ENCODE peak calls at places on chromosomes 5 and 9, in six cellular contexts. Q is ovary, W is left lung, U is tibial artery, L is cardiac fibroblast, X is right atrium auricular region. D is an unnamed sample.

GRCh38 chr5:138716456-138716924 is 36.7 kb upstream of the CTNNA1 start:
- DNase-seq in Q (no peak), W (no peak), U (no peak), L (peak), X (no peak), D (no peak)

GRCh38 chr9:20984471-20984870 is 47.0 kb downstream of the HACD4 start:
- DNase-seq in Q (no peak), W (no peak), U (no peak), L (no peak), X (no peak), D (no peak)

GRCh38 chr5:18745988-18746615 is 1111.8 kb downstream of the TAF11L14 start:
- DNase-seq in Q (no peak), W (no peak), U (no peak), L (peak), X (no peak), D (no peak)

GRCh38 chr5:81021951-81022687 is 62.0 kb downstream of the RASGRF2 start:
- DNase-seq in Q (no peak), W (no peak), U (no peak), L (no peak), X (no peak), D (no peak)

GRCh38 chr5:150105898-150106615 is 19.7 kb upstream of the CSF1R start:
- DNase-seq in Q (no peak), W (no peak), U (no peak), L (no peak), X (peak), D (no peak)

GRCh38 chr5:11719888-11720481 is 184.3 kb downstream of the CTNND2 start:
- DNase-seq in Q (no peak), W (no peak), U (peak), L (peak), X (no peak), D (no peak)

GRCh38 chr5:80156156-80156555 is 99.7 kb downstream of the SERINC5 start:
- DNase-seq in Q (no peak), W (no peak), U (no peak), L (peak), X (peak), D (no peak)

GRCh38 chr5:169164481-169164925 is 136.4 kb downstream of the SLIT3 start:
- DNase-seq in Q (no peak), W (no peak), U (no peak), L (peak), X (no peak), D (no peak)

GRCh38 chr5:131384616-131385214 is 120.9 kb downstream of the CDC42SE2 start:
- DNase-seq in Q (no peak), W (no peak), U (no peak), L (peak), X (no peak), D (no peak)

GRCh38 chr5:144504929-144505578 is 334.4 kb downstream of the KCTD16 start:
- DNase-seq in Q (no peak), W (no peak), U (no peak), L (no peak), X (no peak), D (no peak)

GRCh38 chr5:15791859-15792258 is 291.9 kb downstream of the FBXL7 start:
- DNase-seq in Q (no peak), W (no peak), U (no peak), L (peak), X (no peak), D (no peak)

GRCh38 chr9:104319198-104319597 is 184.9 kb upstream of the OR13F1 start:
- DNase-seq in Q (no peak), W (no peak), U (no peak), L (no peak), X (no peak), D (no peak)

DNA sequence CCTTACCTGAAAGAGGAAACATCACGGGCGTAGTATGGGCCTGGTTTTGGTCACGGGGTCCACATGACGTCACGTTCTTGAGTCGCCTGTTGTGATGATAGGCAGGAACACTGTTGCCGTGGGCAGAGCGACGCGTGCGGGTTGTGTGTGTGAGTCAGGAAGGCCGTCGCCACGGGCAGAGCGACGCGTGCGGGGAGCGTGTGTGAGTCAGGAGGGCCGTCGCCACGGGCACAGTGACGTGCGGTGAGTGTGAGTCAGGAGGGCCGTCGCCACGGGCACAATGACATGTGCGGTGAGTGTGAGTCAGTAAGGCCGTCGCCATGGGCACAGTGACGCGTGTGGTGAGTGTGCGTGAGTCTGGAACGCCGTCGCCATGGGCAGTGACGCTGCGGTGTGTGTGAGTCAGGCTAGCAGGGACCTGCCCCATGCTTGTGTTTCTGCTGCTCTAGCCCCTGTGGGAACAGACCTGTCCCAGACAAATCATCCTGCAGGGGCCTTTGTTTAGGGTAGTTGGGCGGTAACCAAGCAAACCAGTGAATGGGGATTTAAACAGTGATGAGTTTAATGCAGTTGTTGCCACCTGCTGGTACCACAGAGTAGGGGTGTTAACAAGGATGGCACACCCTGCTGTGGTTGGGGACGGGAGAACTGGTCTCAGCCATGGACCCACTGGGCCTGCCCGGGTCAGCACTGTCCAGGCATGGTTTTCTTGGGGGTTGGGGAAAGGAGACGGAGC is 19.8 kb downstream of the TRIP13 start:
- DNase-seq in Q (no peak), W (no peak), U (peak), L (peak), X (no peak), D (no peak)
- TF ChIP-seq CTCF in Q (no peak), W (no peak), U (no peak), L (peak), X (no peak), D (peak)

DNA sequence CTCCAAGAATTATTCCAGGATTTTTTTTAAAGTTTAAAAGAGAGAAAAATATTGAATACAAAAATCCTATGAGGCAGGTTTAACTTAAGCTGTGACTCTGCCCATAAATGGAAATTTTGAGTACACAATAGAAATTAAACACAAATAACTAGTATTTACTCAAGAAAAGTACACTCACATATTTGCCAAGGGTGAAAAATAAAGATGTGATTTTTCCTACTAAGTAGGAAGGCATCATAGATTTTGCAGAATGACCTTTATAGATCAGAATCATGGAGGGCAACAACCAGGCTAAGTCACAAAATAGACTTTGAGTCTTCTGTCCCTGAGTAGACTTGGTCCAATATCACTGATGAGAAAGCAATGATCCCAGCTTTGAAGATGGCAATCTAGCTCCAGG is 102.7 kb upstream of the SLC12A2 start:
- DNase-seq in Q (no peak), W (no peak), U (no peak), L (no peak), X (no peak), D (no peak)
- TF ChIP-seq CTCF in Q (no peak), W (no peak), U (no peak), L (no peak), X (no peak), D (no peak)

GRCh38 chr5:151107738-151108520 is 27.1 kb upstream of the TNIP1 start:
- DNase-seq in Q (no peak), W (no peak), U (peak), L (peak), X (peak), D (no peak)
- TF ChIP-seq CTCF in Q (no peak), W (no peak), U (peak), L (no peak), X (no peak), D (no peak)

GRCh38 chr5:176986280-176986679 is 20.3 kb downstream of the UIMC1 start:
- DNase-seq in Q (no peak), W (no peak), U (no peak), L (no peak), X (no peak), D (no peak)
- TF ChIP-seq CTCF in Q (no peak), W (no peak), U (no peak), L (no peak), X (no peak), D (no peak)

GRCh38 chr5:171272996-171273970 is 35.8 kb upstream of the TLX3 start:
- DNase-seq in Q (no peak), W (no peak), U (no peak), L (peak), X (no peak), D (no peak)
- TF ChIP-seq CTCF in Q (no peak), W (no peak), U (no peak), L (peak), X (no peak), D (peak)

DNA sequence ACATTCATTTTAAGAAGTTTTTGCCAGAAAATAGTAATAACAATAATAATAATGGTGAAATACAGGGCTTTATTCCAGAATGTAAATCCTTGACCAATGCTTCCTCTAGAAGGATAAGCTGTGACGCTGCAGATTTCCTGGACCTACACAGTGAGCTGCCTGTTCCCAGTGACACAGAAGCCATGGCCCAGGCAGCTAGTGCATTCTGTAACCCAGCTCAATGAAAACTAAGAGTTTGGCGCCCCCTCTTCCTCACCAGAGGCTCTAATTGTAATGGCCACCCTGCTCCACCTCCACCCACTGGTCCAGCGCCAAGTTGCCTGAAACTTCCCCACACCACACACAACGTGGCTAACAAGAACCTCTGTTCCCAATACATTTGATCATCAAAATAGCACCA is 248.2 kb downstream of the CETN3 start:
- DNase-seq in Q (peak), W (peak), U (peak), L (peak), X (peak), D (no peak)
- TF ChIP-seq CTCF in Q (no peak), W (no peak), U (no peak), L (peak), X (no peak), D (peak)

GRCh38 chr5:127833999-127834953 is 131.1 kb downstream of the CCDC192 start:
- DNase-seq in Q (no peak), W (no peak), U (no peak), L (peak), X (no peak), D (no peak)
- TF ChIP-seq CTCF in Q (no peak), W (no peak), U (no peak), L (no peak), X (no peak), D (no peak)

DNA sequence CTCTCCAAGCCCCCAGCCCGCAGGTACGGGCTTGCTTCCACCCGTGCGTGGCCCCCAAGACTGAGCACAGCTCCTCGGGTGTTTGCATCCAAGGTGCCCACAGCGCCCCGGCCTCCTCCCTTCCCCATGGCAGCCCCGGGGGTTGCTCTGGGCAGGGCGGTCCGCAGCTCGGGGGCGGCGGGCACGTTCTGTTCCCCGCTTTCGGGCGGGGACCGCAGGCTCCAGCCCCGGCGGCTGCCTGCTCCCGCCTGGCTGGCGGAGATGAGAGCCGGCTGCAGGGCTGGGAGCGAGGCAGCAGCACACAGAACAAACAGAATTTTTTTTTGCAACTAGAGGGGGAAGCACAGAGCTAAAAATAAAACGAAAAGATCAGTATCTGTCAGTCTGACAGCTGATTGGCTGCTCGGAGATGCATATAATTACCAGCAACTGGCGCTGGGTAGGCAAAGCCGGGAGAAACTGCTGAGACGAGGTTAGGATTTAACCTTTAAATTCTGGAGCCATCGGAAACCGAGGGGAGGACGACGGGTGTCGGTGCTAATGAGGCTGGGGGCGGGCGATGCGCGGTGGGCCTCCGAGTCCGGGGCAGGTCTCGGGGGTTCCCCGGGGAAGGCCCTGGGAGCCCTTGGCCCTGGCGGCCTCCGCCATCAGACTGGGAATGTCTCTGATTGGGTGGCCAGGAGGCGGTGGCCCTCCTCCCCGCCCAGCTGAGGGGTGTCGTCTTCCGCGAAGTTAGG is 142.7 kb upstream of the IER5L start:
- DNase-seq in Q (peak), W (peak), U (peak), L (peak), X (peak), D (no peak)
- TF ChIP-seq CTCF in Q (peak), W (no peak), U (no peak), L (no peak), X (no peak), D (peak)

GRCh38 chr5:74686962-74687751 is 2.1 kb downstream of the HEXB start:
- DNase-seq in Q (no peak), W (no peak), U (no peak), L (peak), X (no peak), D (no peak)

GRCh38 chr5:74679968-74680367 is 5.1 kb upstream of the HEXB start:
- DNase-seq in Q (no peak), W (no peak), U (no peak), L (peak), X (no peak), D (no peak)

GRCh38 chr5:74685979-74686631 is 1.1 kb downstream of the HEXB start:
- DNase-seq in Q (no peak), W (peak), U (peak), L (peak), X (no peak), D (no peak)

GRCh38 chr5:74682636-74683035 is 2.4 kb upstream of the HEXB start:
- DNase-seq in Q (no peak), W (no peak), U (no peak), L (no peak), X (no peak), D (no peak)

GRCh38 chr5:74684900-74685851 is at the start of gene HEXB:
- DNase-seq in Q (peak), W (peak), U (peak), L (peak), X (peak), D (peak)
- TF ChIP-seq CTCF in Q (peak), W (no peak), U (peak), L (no peak), X (no peak), D (no peak)